ENCODE peak calls at places on chromosomes 16 and 17, in five cellular contexts. P, Q, H, I and W are unnamed samples.

GRCh38 chr17:51770031-51770759 is 388.3 kb downstream of the CA10 start:
- DNase-seq in P (no peak), Q (no peak), H (no peak), I (no peak), W (no peak)

GRCh38 chr17:8019161-8019560 is 16.7 kb downstream of the GUCY2D start:
- DNase-seq in P (no peak), Q (no peak), H (no peak), I (no peak), W (no peak)

GRCh38 chr17:75876938-75877751 is 1.2 kb downstream of the TRIM47 start:
- DNase-seq in P (no peak), Q (peak), H (peak), I (peak), W (no peak)

GRCh38 chr17:48283390-48283789 is 146.6 kb downstream of the SKAP1 start:
- DNase-seq in P (no peak), Q (no peak), H (no peak), I (no peak), W (no peak)

GRCh38 chr16:14302399-14303181 is 231.5 kb downstream of the MRTFB start:
- DNase-seq in P (peak), Q (no peak), H (no peak), I (no peak), W (peak)

GRCh38 chr16:78259883-78260282 is 160.4 kb downstream of the WWOX start:
- DNase-seq in P (no peak), Q (no peak), H (no peak), I (no peak), W (no peak)

GRCh38 chr17:65664296-65664695 is 102.8 kb upstream of the AXIN2 start:
- DNase-seq in P (no peak), Q (no peak), H (peak), I (peak), W (no peak)

GRCh38 chr16:88545781-88546180 is 24.4 kb upstream of the ZC3H18 start:
- DNase-seq in P (no peak), Q (no peak), H (no peak), I (no peak), W (no peak)

GRCh38 chr16:81480856-81481821 is 36.5 kb downstream of the CMIP start:
- DNase-seq in P (no peak), Q (no peak), H (no peak), I (peak), W (no peak)

GRCh38 chr16:69187387-69187890 is 475 bp downstream of the SNTB2 start:
- DNase-seq in P (peak), Q (no peak), H (no peak), I (peak), W (peak)

GRCh38 chr16:12406840-12407690 is 396.6 kb downstream of the CPPED1 start:
- DNase-seq in P (no peak), Q (no peak), H (peak), I (no peak), W (no peak)

GRCh38 chr17:879546-879945 is 97.4 kb downstream of the MRM3 start:
- DNase-seq in P (peak), Q (no peak), H (peak), I (peak), W (peak)

GRCh38 chr16:1929578-1930337 is 11.5 kb upstream of the HS3ST6 start:
- DNase-seq in P (peak), Q (no peak), H (peak), I (peak), W (peak)

GRCh38 chr17:4177732-4178131 is 34.7 kb downstream of the CYB5D2 start:
- DNase-seq in P (no peak), Q (no peak), H (no peak), I (no peak), W (no peak)

GRCh38 chr17:71792966-71793365 is 327.9 kb upstream of the SOX9 start:
- DNase-seq in P (no peak), Q (no peak), H (peak), I (peak), W (no peak)

GRCh38 chr17:77286641-77287431 is 146.1 kb downstream of the SEC14L1 start:
- DNase-seq in P (no peak), Q (no peak), H (no peak), I (peak), W (no peak)

GRCh38 chr17:4950757-4951204 is at the start of gene ENO3:
- DNase-seq in P (no peak), Q (no peak), H (no peak), I (no peak), W (peak)

GRCh38 chr16:52532384-52532783 is 14.6 kb downstream of the TOX3 start:
- DNase-seq in P (no peak), Q (no peak), H (no peak), I (no peak), W (no peak)

GRCh38 chr16:70302745-70303144 is 3.8 kb downstream of the DDX19B start:
- DNase-seq in P (no peak), Q (no peak), H (no peak), I (no peak), W (no peak)

GRCh38 chr16:50557046-50557445 is 8.8 kb downstream of the NKD1 start:
- DNase-seq in P (no peak), Q (no peak), H (no peak), I (no peak), W (no peak)

GRCh38 chr16:81707411-81708321 is 71.4 kb upstream of the PLCG2 start:
- DNase-seq in P (no peak), Q (no peak), H (peak), I (peak), W (no peak)

GRCh38 chr16:74896389-74897370 is 88.2 kb downstream of the WDR59 start:
- DNase-seq in P (no peak), Q (no peak), H (peak), I (peak), W (no peak)

DNA sequence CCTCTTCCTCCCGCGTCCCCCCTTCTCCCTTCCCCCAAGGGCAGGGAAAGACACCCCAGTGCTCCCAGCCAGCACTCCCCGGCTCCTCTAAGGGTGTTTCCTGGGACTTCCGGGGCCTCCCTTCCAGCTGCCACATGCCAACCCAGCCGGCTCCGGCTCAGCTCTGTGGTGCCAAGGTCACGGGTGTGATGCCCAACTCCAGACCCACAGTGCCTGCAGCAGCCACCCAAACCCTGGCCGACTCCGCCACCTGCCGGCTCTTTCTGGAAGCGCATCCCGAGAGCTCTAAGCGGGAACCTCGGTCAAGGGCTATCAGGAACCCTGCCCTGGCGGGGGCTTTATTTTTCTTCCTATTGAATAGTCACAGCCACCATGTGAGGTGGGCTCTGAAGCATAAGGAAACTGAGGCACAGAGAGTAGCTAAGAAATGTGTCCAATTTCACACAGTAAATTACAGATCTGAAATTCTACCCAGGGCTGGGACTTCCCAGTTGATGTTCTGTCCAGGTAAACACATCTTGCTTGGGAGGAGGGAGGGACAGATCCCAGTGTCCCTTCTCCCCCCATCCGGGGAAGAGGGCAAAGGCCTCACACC is 3.3 kb upstream of the PPP1R1B start:
- DNase-seq in P (peak), Q (no peak), H (peak), I (peak), W (peak)
- TF ChIP-seq CTCF in P (peak), Q (peak), H (peak), I (peak), W (peak)

DNA sequence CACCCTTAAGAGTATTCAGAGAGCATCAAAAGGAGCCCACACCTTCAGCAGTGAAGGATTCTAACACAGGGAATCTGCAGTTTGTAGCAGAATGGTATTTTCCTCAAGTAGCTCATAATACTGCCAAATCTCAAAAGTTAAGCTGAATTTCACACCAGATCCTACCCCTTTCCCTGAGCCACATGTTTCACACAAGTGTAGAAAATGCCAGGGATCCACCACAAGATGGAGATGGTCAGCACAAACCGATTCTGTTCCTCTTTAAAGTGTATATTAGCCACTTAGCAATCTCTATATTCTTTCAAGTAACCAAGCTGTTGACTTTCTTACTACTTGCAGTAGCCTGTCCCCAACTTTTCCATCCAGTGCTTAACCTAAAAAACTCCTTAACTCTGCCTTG is 13.2 kb downstream of the GINS2 start:
- DNase-seq in P (no peak), Q (no peak), H (peak), I (peak), W (no peak)
- TF ChIP-seq CTCF in P (peak), Q (peak), H (peak), I (peak), W (no peak)

DNA sequence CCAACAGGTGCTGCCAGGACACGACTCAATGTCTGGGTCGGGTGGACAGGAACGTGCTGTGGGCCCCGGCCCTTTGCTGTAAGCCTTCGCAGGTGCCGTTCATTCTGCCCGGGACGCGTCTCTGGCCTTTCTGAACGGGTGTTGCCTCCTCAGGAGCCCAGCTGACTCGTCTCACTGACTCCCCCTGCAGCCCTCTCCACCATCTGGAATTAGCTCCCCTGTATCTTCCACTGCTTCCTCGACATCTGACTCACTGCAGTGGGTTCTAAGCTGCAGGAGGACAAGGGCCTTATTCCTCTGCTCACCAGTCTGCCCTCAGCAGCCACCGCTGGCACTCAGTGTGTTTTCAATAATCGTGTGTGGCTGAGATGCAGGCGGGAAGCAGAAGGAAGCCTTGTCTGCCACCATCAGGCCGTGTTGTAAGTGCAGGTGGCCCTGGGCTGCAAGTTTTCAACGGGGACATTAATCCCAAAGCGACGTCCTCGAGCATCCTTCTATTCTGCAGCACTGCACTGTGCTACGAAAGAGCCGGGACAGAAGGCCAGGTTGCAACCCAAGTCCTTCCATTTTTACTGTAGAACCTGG is 256.2 kb downstream of the FOXL1 start:
- DNase-seq in P (peak), Q (no peak), H (peak), I (peak), W (no peak)
- TF ChIP-seq CTCF in P (peak), Q (peak), H (peak), I (peak), W (no peak)

GRCh38 chr16:386641-387156 is 4.9 kb upstream of the PGAP6 start:
- DNase-seq in P (peak), Q (no peak), H (no peak), I (peak), W (no peak)

GRCh38 chr16:379961-380836 is 1.6 kb downstream of the PGAP6 start:
- DNase-seq in P (no peak), Q (no peak), H (no peak), I (no peak), W (no peak)

GRCh38 chr16:380837-381787 is 666 bp downstream of the PGAP6 start:
- DNase-seq in P (no peak), Q (no peak), H (no peak), I (no peak), W (peak)

GRCh38 chr16:381788-382717 is at the start of gene PGAP6:
- DNase-seq in P (no peak), Q (no peak), H (peak), I (peak), W (peak)

GRCh38 chr16:383326-384020 is 1.7 kb upstream of the PGAP6 start:
- DNase-seq in P (no peak), Q (no peak), H (no peak), I (no peak), W (no peak)
- TF ChIP-seq CTCF in P (no peak), Q (no peak), H (no peak), I (no peak), W (no peak)